ENCODE peak calls at places on chromosomes 3 and 15, in seven cellular contexts. A is HCT116, O is MM.1S, T is GM23248, L is neural progenitor cell, C is GM23338, R is SK-N-SH. M is an unnamed sample.

GRCh38 chr3:179956416-179956830 is 80.3 kb downstream of the PEX5L start:
- DNase-seq in A (no peak), O (peak), T (no peak), L (no peak), C (no peak), R (no peak), M (no peak)

GRCh38 chr15:62519900-62520299 is 354.8 kb upstream of the C2CD4B start:
- DNase-seq in A (no peak), O (no peak), T (no peak), L (no peak), C (no peak), R (no peak), M (no peak)

GRCh38 chr3:8581373-8581772 is 63.2 kb downstream of the SSUH2 start:
- DNase-seq in A (no peak), O (no peak), T (no peak), L (no peak), C (no peak), R (no peak), M (no peak)

GRCh38 chr3:136840252-136840651 is 21.3 kb downstream of the SLC35G2 start:
- DNase-seq in A (no peak), O (no peak), T (peak), L (no peak), C (no peak), R (no peak), M (no peak)

GRCh38 chr3:133506215-133506901 is 67.1 kb upstream of the CDV3 start:
- DNase-seq in A (no peak), O (peak), T (no peak), L (no peak), C (no peak), R (no peak), M (no peak)

GRCh38 chr15:75712668-75713337 is at the start of gene CSPG4:
- DNase-seq in A (no peak), O (no peak), T (peak), L (peak), C (peak), R (no peak), M (peak)

GRCh38 chr3:133833880-133834620 is 28.4 kb downstream of the SRPRB start:
- DNase-seq in A (no peak), O (no peak), T (no peak), L (no peak), C (no peak), R (no peak), M (no peak)

GRCh38 chr3:172848910-172849309 is 98.4 kb downstream of the ECT2 start:
- DNase-seq in A (no peak), O (no peak), T (peak), L (no peak), C (no peak), R (no peak), M (no peak)

GRCh38 chr15:101063891-101064794 is 145.0 kb downstream of the LRRK1 start:
- DNase-seq in A (no peak), O (no peak), T (no peak), L (no peak), C (no peak), R (peak), M (no peak)

GRCh38 chr3:46998852-46999515 is 19.5 kb downstream of the NBEAL2 start:
- DNase-seq in A (no peak), O (no peak), T (no peak), L (no peak), C (no peak), R (no peak), M (no peak)

GRCh38 chr15:91857224-91857585 is 3.7 kb downstream of the SLCO3A1 start:
- DNase-seq in A (no peak), O (no peak), T (no peak), L (no peak), C (no peak), R (no peak), M (no peak)

GRCh38 chr3:94032187-94032586 is 3.8 kb upstream of the STX19 start:
- DNase-seq in A (no peak), O (no peak), T (peak), L (no peak), C (no peak), R (no peak), M (no peak)

GRCh38 chr15:42914728-42915497 is 5.7 kb downstream of the TTBK2 start:
- DNase-seq in A (no peak), O (no peak), T (no peak), L (no peak), C (no peak), R (no peak), M (no peak)

GRCh38 chr15:47872869-47873301 is 155.6 kb downstream of the SEMA6D start:
- DNase-seq in A (no peak), O (no peak), T (no peak), L (peak), C (no peak), R (no peak), M (no peak)

GRCh38 chr3:36804295-36805055 is 40.1 kb upstream of the DCLK3 start:
- DNase-seq in A (no peak), O (no peak), T (no peak), L (peak), C (peak), R (no peak), M (no peak)

GRCh38 chr3:112136959-112137693 is 4.1 kb upstream of the GCSAM start:
- DNase-seq in A (peak), O (peak), T (peak), L (peak), C (peak), R (no peak), M (peak)

GRCh38 chr15:71485094-71485693 is 325.2 kb upstream of the NR2E3 start:
- DNase-seq in A (no peak), O (no peak), T (no peak), L (peak), C (peak), R (peak), M (peak)

GRCh38 chr3:19543212-19543841 is 390.7 kb downstream of the EFHB start:
- DNase-seq in A (peak), O (peak), T (no peak), L (peak), C (peak), R (peak), M (peak)

GRCh38 chr15:66171891-66172290 is 81.7 kb downstream of the MEGF11 start:
- DNase-seq in A (no peak), O (no peak), T (no peak), L (no peak), C (no peak), R (no peak), M (no peak)

GRCh38 chr3:138594150-138594934 is at the start of gene CEP70:
- DNase-seq in A (peak), O (peak), T (peak), L (peak), C (peak), R (peak), M (peak)

GRCh38 chr3:46350262-46350565 is 3.7 kb upstream of the CCR2 start:
- DNase-seq in A (no peak), O (peak), T (no peak), L (no peak), C (no peak), R (no peak), M (no peak)

GRCh38 chr3:166829896-166830295 is 550.2 kb downstream of the ZBBX start:
- DNase-seq in A (no peak), O (no peak), T (no peak), L (no peak), C (no peak), R (no peak), M (peak)

DNA sequence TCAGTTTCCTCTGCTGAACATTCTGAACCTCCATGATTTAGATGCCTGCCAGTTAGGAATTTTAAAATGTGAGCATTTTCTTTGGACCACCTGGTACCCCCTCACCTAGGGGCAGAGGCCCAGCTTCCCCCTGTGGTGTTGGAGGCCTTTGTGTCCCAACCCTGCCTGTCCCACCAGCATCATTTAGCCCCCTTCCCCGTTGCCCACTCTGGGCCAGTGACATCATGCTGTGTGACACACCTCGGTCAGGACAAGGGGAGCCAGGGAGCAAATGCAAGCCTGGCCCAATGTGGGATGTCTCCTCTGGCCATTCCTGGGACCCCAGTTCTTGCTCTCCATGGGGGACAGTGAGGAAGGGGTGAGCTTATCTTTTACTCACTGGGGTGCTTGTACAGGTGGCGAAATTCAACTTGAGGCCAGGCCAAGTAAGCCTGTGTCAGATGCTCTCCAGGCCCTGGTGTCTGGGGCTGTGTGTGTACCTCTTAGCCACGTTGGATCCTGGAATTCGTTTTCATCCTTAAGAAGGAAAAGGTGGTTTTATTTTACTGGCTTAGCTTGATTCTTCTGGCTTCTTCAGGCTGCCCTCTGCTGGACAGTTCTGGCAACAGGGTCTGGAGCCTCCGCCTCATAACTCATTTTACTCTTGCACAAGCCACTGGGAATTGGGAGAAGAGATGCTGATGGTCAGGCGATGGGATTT is 49.7 kb upstream of the MYZAP start:
- DNase-seq in A (peak), O (no peak), T (peak), L (peak), C (peak), R (peak), M (peak)
- TF ChIP-seq EZH2phosphoT487 in A (no peak), O (no peak), T (no peak), L (no peak), C (no peak), R (no peak), M (no peak)

DNA sequence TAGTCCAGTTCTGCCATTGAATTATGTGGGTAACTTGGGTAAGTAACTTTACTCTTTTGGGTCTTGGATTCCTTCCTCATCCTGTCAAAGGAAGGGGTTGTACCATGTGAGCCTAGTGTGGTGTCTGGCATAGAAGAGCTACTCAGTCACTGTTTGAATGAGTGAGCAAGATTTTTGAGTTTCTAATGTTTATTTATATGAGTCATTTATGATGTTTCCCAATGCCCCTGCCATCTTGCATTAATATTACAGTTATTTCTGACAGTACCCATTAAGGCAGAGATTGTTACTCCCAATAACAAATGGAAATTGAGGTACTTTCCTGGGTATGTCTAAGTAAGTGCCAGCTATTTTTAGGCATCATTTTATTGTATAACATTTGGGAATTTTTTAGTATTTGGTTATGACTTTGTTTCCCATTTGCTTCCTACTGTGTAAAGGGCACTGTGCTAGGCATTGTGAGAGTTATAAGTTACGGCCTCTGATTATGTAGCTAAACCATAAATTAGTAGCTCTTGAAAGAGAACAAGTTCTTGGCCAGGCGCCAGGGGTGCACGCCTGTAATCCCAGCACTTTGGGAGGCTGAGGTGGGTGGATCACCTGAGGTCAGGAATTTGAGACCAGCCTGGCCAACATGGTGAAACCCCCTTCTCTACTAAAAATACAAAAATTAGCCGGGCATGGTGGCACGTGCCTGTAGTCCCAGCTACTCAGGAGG is 23.5 kb downstream of the NR1D2 start:
- DNase-seq in A (no peak), O (no peak), T (peak), L (no peak), C (no peak), R (no peak), M (peak)
- TF ChIP-seq EZH2phosphoT487 in A (no peak), O (no peak), T (no peak), L (no peak), C (no peak), R (no peak), M (no peak)

DNA sequence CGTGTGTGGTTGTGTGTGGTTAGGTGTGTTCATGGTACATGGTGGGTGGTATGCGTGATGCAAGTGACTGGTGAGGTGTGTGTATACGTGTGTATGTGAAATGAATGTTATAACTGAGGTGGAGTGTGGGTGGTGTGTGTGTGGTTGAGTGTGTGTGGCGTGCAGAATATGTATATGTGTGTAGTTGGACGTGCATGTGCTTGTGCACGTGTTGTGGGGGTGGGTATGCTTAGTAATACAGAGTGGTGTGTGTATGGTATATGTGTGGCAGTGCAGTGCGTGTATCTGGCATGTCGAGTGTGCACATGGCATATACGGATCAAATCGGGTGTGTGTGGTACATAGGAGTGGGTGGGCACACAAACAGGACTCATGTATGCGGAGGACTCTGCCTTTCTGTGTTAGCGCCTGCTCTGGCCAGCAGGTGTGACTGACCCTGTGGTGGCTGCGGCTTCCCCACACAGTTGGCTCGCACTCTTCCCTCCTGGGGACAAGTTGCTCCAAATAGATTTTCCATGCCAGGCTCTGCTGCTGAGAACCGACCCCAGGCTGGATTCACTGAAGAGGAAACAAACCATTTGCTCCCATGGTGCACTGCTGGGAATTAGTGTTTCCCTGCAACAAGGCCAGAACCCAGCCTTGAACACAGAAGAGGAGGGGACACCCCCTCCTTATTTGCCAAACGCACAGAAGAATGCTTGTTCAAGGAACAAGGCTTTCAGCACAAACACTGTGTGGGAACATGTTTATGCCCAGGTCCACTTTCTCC is 1.2 kb upstream of the C3orf70 start:
- DNase-seq in A (no peak), O (no peak), T (no peak), L (peak), C (peak), R (peak), M (no peak)
- TF ChIP-seq EZH2phosphoT487 in A (no peak), O (no peak), T (no peak), L (no peak), C (no peak), R (no peak), M (no peak)

GRCh38 chr15:34501131-34501530 is 63.5 kb upstream of the GOLGA8A start:
- DNase-seq in A (no peak), O (no peak), T (no peak), L (no peak), C (no peak), R (no peak), M (no peak)
- TF ChIP-seq EZH2phosphoT487 in A (no peak), O (no peak), T (no peak), L (no peak), C (no peak), R (no peak), M (no peak)

DNA sequence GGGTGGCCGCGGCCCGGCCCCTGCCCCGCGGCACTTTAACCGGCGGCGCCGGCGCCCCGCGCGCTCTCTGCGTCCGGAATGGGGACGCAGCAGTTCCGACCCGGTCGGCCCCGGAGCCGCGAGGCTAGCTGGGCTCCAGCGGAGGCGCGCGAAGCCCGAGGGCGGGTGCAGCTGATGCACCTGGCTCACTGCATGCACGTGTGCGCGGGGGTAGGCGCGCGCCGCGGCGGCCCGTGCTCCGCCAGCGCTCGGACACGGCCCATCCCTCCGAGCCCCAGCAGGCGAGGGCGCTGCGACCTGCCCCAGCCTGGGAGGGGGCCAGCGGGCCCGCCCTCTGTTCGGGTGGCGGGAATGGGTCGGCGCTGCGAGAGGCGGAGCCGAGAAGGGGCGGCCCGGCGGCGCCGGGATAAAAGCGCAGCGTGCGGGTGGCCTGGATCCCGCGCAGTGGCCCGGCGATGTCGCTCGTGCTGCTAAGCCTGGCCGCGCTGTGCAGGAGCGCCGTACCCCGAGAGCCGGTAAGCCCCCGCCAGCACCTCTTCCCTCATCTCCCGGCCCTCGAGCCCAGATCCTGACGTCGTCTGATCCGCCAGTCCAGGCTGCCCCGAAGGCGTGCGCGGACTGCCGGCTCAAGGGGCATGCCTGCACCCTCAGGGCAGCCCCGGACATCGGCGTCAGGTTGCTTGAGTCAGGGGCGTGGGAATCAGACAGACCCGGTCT is at the start of the genes CHDH and IL17RB:
- DNase-seq in A (peak), O (peak), T (peak), L (peak), C (peak), R (peak), M (peak)
- TF ChIP-seq EZH2phosphoT487 in A (no peak), O (no peak), T (no peak), L (peak), C (no peak), R (no peak), M (no peak)

DNA sequence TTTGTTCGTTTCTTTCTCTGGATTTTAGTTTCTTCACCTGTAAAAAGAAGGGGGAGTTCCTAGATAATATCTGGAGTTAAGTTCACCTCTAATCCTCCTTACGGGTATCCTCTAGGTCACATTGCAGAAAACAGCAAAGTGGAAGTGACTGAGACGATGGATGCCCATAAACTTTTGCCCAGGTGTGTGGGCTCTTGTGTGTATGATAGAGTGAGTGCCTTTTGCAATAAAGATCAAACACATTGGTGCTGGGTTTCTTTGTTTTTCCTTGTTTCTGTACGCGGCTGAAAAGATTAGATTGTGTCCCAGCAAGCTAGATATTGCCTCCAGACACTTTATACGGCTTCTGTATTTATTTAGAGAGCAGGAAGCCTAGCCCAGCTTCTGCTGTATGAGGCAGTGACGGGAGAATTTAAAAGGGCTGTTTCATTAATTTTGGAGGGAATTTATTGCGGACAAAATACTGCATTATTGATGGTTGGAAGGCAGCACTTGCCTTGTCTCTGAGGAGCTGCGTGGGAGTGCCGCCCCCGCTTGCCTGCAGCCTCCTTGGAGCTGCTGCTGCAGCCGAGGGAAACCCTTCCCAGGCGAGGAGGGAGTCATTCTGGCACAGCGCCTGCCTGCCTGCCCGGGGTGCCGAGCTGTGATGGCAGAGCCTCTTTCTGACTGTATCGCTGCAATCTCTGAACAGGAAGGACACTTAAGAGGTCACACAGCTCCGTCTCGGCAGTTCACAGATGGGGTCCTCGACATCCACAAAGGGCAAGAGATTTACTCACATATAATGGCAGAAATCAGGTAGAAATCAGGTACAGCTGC is 38.6 kb downstream of the PYDC2 start:
- DNase-seq in A (no peak), O (no peak), T (peak), L (peak), C (peak), R (peak), M (peak)
- TF ChIP-seq EZH2phosphoT487 in A (no peak), O (no peak), T (no peak), L (no peak), C (no peak), R (no peak), M (no peak)

GRCh38 chr3:11661052-11661656 is 17.4 kb upstream of the VGLL4 start:
- DNase-seq in A (no peak), O (no peak), T (no peak), L (no peak), C (no peak), R (no peak), M (peak)
- TF ChIP-seq EZH2phosphoT487 in A (no peak), O (no peak), T (no peak), L (no peak), C (no peak), R (no peak), M (no peak)

DNA sequence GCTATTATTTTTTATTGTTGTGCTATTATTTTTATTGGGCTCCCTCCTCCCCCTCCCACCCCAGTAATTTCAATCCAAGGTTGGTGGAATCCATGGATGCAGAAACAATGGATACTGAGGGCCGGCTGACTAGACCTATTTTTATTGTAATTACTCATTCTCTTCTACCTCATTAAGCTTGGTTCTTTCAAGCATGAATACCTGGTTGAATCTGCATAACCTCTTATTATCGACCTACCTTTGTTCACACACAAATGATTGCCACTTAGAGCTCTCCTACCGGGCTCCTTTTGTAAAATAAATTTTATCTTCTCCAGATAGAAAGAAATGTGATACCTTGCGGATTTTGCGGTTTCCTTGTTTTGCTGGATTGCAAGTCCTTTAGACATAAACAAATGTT is 31.6 kb downstream of the BTD start:
- DNase-seq in A (no peak), O (no peak), T (no peak), L (peak), C (peak), R (no peak), M (peak)
- TF ChIP-seq EZH2phosphoT487 in A (no peak), O (no peak), T (no peak), L (no peak), C (no peak), R (no peak), M (no peak)